ENCODE peak calls at places on chromosomes 1 and 21, in nine cellular contexts. I, G, E, U, L, D, H, Z and N are unnamed samples. For H3K27me3 and H3K4me1, the result is how much of the 10 kb centered on the place peaks cover.

GRCh38 chr1:11114966-11115365 is 15.3 kb upstream of the EXOSC10 start:
- DNase-seq in H (no peak), E (no peak), I (no peak), Z (no peak), G (no peak), D (no peak), L (no peak), U (no peak), N (no peak)

GRCh38 chr1:18941221-18942141 is 15.0 kb downstream of the IFFO2 start:
- DNase-seq in L (no peak), D (peak), Z (peak), G (no peak), H (peak), U (peak), I (peak), E (no peak), N (no peak)

GRCh38 chr1:8211620-8212442 is 106.1 kb upstream of the SLC45A1 start:
- DNase-seq in D (peak), H (peak), I (no peak), U (no peak), L (peak), E (peak), Z (peak), G (no peak), N (no peak)

GRCh38 chr1:34984435-34985062 is 598 bp downstream of the TMEM35B start:
- DNase-seq in I (no peak), U (no peak), E (peak), G (peak), Z (no peak), H (peak), D (peak), L (peak), N (peak)

GRCh38 chr21:44496900-44497550 is 41.7 kb downstream of the LRRC3 start:
- DNase-seq in H (no peak), L (no peak), D (no peak), I (peak), E (no peak), U (no peak), Z (no peak), G (no peak), N (no peak)

GRCh38 chr1:115134850-115135484 is 45.7 kb upstream of the TSPAN2 start:
- DNase-seq in G (no peak), Z (no peak), I (no peak), H (peak), U (no peak), E (no peak), D (peak), L (peak), N (no peak)

GRCh38 chr1:17682403-17682802 is 72.7 kb upstream of the ACTL8 start:
- DNase-seq in E (no peak), Z (no peak), L (no peak), U (no peak), G (no peak), I (peak), D (no peak), H (no peak), N (no peak)

GRCh38 chr1:6365047-6365446 is 28.5 kb downstream of the ACOT7 start:
- DNase-seq in Z (no peak), H (no peak), D (no peak), E (no peak), I (no peak), L (no peak), U (no peak), G (no peak), N (peak)

GRCh38 chr21:40194181-40194580 is 326.9 kb downstream of the PCP4 start:
- DNase-seq in Z (no peak), E (no peak), G (no peak), I (no peak), U (no peak), D (peak), H (no peak), L (no peak), N (no peak)

GRCh38 chr1:92485374-92486250 is 1.1 kb downstream of the GFI1 start:
- DNase-seq in L (no peak), Z (peak), I (peak), E (peak), U (peak), D (no peak), H (no peak), G (peak), N (peak)

GRCh38 chr1:48344373-48344772 is 121.9 kb downstream of the SLC5A9 start:
- DNase-seq in H (no peak), Z (no peak), G (no peak), U (no peak), I (no peak), D (no peak), E (no peak), L (no peak), N (no peak)

GRCh38 chr1:10459185-10459584 is 9.4 kb downstream of the CORT start:
- DNase-seq in U (no peak), Z (no peak), G (no peak), D (peak), E (no peak), I (no peak), H (peak), L (no peak), N (peak)

GRCh38 chr1:155940531-155940992 is 876 bp upstream of the RXFP4 start:
- DNase-seq in G (peak), U (no peak), Z (no peak), I (peak), E (peak), H (peak), D (peak), L (peak), N (peak)

GRCh38 chr1:223363057-223363855 is 720 bp downstream of the SUSD4 start:
- DNase-seq in U (peak), H (peak), I (peak), L (no peak), G (peak), E (peak), Z (peak), D (peak), N (no peak)

GRCh38 chr1:78673120-78673519 is 23.5 kb downstream of the IFI44 start:
- DNase-seq in D (no peak), E (no peak), G (no peak), H (no peak), U (peak), I (peak), L (no peak), Z (peak), N (peak)

GRCh38 chr1:195851804-195852203 is 756.4 kb downstream of the KCNT2 start:
- DNase-seq in H (peak), I (no peak), D (no peak), Z (no peak), E (no peak), U (no peak), L (no peak), G (no peak), N (no peak)

GRCh38 chr1:13812456-13813397 is 112.7 kb downstream of the PRDM2 start:
- DNase-seq in D (peak), H (no peak), U (no peak), Z (no peak), G (no peak), L (no peak), E (no peak), I (no peak), N (peak)

GRCh38 chr1:113929750-113930498 is 800 bp downstream of the HIPK1 start:
- DNase-seq in H (peak), E (peak), U (no peak), I (peak), Z (peak), D (peak), L (peak), G (peak), N (peak)

GRCh38 chr1:209704584-209704983 is at the start of gene HSD11B1:
- DNase-seq in Z (no peak), D (peak), U (no peak), I (peak), H (peak), L (peak), G (peak), E (peak), N (no peak)

GRCh38 chr1:86061660-86062059 is 94.9 kb downstream of the COL24A1 start:
- DNase-seq in U (no peak), G (no peak), H (peak), I (no peak), D (no peak), Z (no peak), L (no peak), E (no peak), N (no peak)

GRCh38 chr21:30717105-30717504 is 1.5 kb downstream of the KRTAP21-3 start:
- DNase-seq in L (no peak), H (no peak), I (no peak), G (no peak), Z (no peak), E (no peak), D (peak), U (no peak), N (no peak)

GRCh38 chr1:192668434-192668983 is 32.6 kb downstream of the RGS13 start:
- DNase-seq in I (no peak), G (no peak), U (no peak), H (no peak), Z (no peak), D (no peak), L (no peak), E (peak), N (peak)

GRCh38 chr1:39183503-39184353 is 20.8 kb upstream of the MACF1 start:
- DNase-seq in L (peak), D (peak), G (peak), H (peak), I (peak), E (peak), U (peak), Z (peak), N (peak)

GRCh38 chr1:21289700-21290545 is at the start of gene ECE1:
- DNase-seq in U (peak), G (no peak), L (no peak), H (no peak), Z (peak), E (peak), I (peak), D (no peak), N (peak)

GRCh38 chr1:62995173-62995572 is 211.2 kb downstream of the ATG4C start:
- DNase-seq in G (no peak), D (no peak), Z (no peak), I (no peak), L (no peak), E (no peak), H (no peak), U (no peak), N (no peak)

GRCh38 chr1:62993844-62994243 is 209.9 kb downstream of the ATG4C start:
- DNase-seq in L (no peak), D (no peak), Z (no peak), E (no peak), G (no peak), I (no peak), U (no peak), H (no peak), N (no peak)

GRCh38 chr1:62991152-62991551 is 207.2 kb downstream of the ATG4C start:
- DNase-seq in G (no peak), I (no peak), U (peak), Z (peak), L (no peak), D (no peak), H (no peak), E (no peak), N (no peak)

GRCh38 chr1:62989497-62989896 is 205.6 kb downstream of the ATG4C start:
- DNase-seq in E (no peak), L (no peak), Z (peak), G (no peak), I (no peak), H (no peak), U (no peak), D (no peak), N (peak)
- H3K27me3 ChIP-seq in E (under half), L (under half), Z (under half), G (under half), I (under half), H (under half), U (under half), D (under half), N (under half)

GRCh38 chr1:224928906-224929305 is 569 bp upstream of the DNAH14 start:
- DNase-seq in I (no peak), U (no peak), G (no peak), E (no peak), D (no peak), L (no peak), H (no peak), Z (no peak), N (no peak)

GRCh38 chr1:224933584-224933983 is 4.1 kb downstream of the DNAH14 start:
- DNase-seq in H (no peak), L (no peak), E (no peak), Z (no peak), U (no peak), D (no peak), G (no peak), I (no peak), N (no peak)

GRCh38 chr1:224932607-224933249 is 3.3 kb downstream of the DNAH14 start:
- DNase-seq in Z (no peak), G (no peak), L (no peak), D (no peak), H (no peak), E (no peak), U (no peak), I (no peak), N (no peak)

GRCh38 chr1:224931605-224932004 is 2.1 kb downstream of the DNAH14 start:
- DNase-seq in Z (no peak), D (no peak), U (no peak), I (no peak), L (no peak), G (no peak), E (no peak), H (no peak), N (no peak)

GRCh38 chr1:224929335-224930237 is at the start of gene DNAH14:
- DNase-seq in D (peak), U (peak), H (peak), I (peak), Z (peak), E (peak), L (peak), G (peak), N (peak)
- H3K4me1 ChIP-seq in D (under half), U (under half), H (under half), I (under half), Z (under half), E (under half), L (under half), G (under half), N (under half)

GRCh38 chr1:36773827-36774541 is 260.3 kb downstream of the GRIK3 start:
- DNase-seq in G (no peak), D (no peak), L (no peak), U (no peak), E (no peak), I (no peak), Z (no peak), H (no peak), N (no peak)

GRCh38 chr1:36778773-36779172 is 255.5 kb downstream of the GRIK3 start:
- DNase-seq in L (no peak), I (no peak), G (no peak), D (no peak), E (no peak), H (no peak), U (no peak), Z (no peak), N (no peak)

GRCh38 chr1:36775716-36776115 is 258.6 kb downstream of the GRIK3 start:
- DNase-seq in H (no peak), D (no peak), G (no peak), U (no peak), E (no peak), L (no peak), I (no peak), Z (no peak), N (no peak)

GRCh38 chr1:36776949-36777348 is 257.4 kb downstream of the GRIK3 start:
- DNase-seq in G (no peak), L (no peak), D (no peak), H (no peak), U (no peak), I (no peak), E (no peak), Z (no peak), N (no peak)

DNA sequence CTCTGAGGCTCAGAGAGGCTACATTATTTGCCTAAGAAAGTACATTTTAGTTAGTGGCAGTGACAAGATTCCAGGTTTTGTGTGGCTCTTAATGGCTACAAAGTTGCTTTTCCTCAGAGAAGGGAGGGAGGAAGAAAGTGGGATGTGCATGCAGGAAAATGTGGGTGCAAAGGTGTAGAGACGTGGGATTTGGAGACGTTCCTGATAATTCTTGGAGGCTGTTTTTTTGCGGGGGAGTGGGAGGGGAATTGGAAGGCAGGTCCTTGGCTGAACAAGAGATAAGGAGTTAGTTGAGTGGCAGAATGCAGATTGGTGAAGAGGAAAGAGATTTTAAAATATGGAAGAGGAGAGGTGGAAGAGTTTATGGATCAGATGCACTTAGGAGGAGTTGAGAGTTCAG is 258.1 kb downstream of the GRIK3 start:
- DNase-seq in U (no peak), G (no peak), E (no peak), I (no peak), D (no peak), H (no peak), Z (no peak), L (no peak), N (no peak)
- H3K27me3 ChIP-seq in U (under half), G (under half), E (under half), I (under half), D (under half), H (under half), Z (under half), L (under half), N (under half)

GRCh38 chr1:116310172-116310571 is 62.9 kb upstream of the ATP1A1 start:
- DNase-seq in G (no peak), H (no peak), U (no peak), D (no peak), I (no peak), E (no peak), Z (no peak), L (no peak), N (no peak)
- H3K4me1 ChIP-seq in G (under half), H (under half), U (under half), D (under half), I (under half), E (under half), Z (under half), L (under half), N (under half)

DNA sequence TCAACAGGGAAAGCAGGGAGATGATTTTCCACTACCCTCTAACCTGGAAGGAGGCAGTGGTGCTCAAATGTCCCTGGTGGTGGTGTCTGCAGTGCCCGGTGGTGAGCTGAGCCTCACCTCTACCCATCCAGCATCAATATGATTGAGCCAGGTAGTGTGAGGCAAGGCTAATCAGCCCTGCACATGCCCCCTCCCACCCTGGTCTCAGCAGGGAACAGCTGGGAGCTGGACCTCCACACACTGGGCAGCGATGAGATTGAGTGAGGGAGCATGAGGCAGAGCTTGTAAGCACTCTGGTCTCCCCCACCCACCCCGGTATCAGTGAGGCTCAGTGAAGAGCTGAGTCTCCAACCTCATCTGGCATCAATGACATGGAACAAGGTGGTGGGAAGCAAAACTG is 634.3 kb downstream of the PTPRU start:
- DNase-seq in U (no peak), E (no peak), D (no peak), L (no peak), G (no peak), Z (no peak), H (no peak), I (no peak), N (no peak)
- H3K27me3 ChIP-seq in U (under half), E (under half), D (under half), L (under half), G (under half), Z (under half), H (under half), I (under half), N (under half)

DNA sequence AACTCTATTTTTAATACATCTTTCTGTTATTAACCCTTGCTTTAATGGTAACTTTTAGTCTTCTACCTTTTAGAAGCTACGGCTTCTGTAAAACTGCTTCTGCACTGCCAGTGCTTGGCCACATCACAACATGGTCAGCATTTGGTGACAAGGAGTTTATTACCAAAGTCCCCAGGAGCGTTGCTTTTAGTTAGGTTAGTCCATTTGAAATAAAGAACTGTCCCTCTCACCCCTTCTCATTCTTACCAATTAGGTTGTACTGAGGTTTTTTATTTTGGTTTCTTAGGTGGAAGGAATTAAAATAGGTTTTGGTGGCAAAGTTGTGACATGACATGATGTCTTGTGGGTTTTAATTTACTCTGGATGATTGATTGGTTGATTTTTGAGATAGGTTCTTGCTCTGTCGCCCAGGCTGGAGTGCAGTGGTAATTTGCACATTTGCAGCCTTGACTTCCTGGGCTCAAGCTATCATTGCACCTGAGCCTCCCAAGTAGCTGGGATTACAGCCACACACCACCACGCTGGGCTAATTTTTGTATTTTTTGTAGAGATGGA is 39.2 kb downstream of the SPEN start:
- DNase-seq in G (no peak), E (no peak), Z (no peak), L (no peak), I (no peak), H (no peak), U (no peak), D (no peak), N (no peak)
- H3K4me1 ChIP-seq in G (under half), E (under half), Z (under half), L (half or more), I (under half), H (under half), U (under half), D (under half), N (under half)

GRCh38 chr1:172882385-172882784 is 168.4 kb downstream of the TNFSF18 start:
- DNase-seq in L (no peak), U (no peak), D (no peak), H (no peak), G (no peak), Z (no peak), E (no peak), I (no peak), N (no peak)
- H3K27me3 ChIP-seq in L (under half), U (under half), D (under half), H (under half), G (under half), Z (under half), E (under half), I (under half), N (under half)

GRCh38 chr1:64932962-64933295 is 33.4 kb downstream of the JAK1 start:
- DNase-seq in U (no peak), I (no peak), E (no peak), H (no peak), Z (no peak), L (no peak), D (no peak), G (no peak), N (no peak)
- H3K4me1 ChIP-seq in U (under half), I (under half), E (under half), H (under half), Z (under half), L (under half), D (under half), G (under half), N (under half)

DNA sequence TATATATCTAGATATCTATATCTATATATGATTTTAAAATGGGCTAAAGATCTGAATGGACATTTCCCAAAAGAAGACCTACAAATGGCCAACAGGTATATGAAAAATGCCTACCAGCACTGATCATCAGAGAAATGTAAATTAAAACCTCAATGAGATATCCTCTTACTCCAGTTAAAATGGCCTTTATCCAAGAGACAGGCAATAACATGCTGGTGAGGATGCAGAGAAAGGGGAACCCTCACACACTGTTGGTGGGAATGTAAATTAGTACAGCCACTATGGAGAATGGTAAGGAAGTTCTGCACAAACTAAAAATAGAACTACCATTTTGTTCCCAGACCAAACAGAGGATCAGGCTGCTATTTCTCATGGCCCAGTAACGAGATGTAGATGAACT is 75.8 kb upstream of the COG2 start:
- DNase-seq in Z (no peak), H (no peak), L (no peak), I (no peak), E (no peak), U (no peak), D (no peak), G (no peak), N (no peak)
- H3K27me3 ChIP-seq in Z (under half), H (under half), L (under half), I (under half), E (under half), U (under half), D (under half), G (under half), N (under half)